ENCODE peak calls at places on chromosomes 5 and 9, in six cellular contexts. A, Y, L, E, Q and K are unnamed samples.

GRCh38 chr5:157253547-157253946 is 12.4 kb upstream of the CYFIP2 start:
- DNase-seq in A (peak), Y (no peak), L (peak), E (no peak), Q (no peak), K (peak)

GRCh38 chr5:142433526-142434321 is 108.9 kb upstream of the SPRY4 start:
- DNase-seq in A (no peak), Y (no peak), L (no peak), E (no peak), Q (no peak), K (no peak)

GRCh38 chr5:1312206-1312605 is 17.3 kb upstream of the TERT start:
- DNase-seq in A (no peak), Y (no peak), L (no peak), E (no peak), Q (no peak), K (no peak)

GRCh38 chr9:101543098-101543735 is 9.6 kb downstream of the RNF20 start:
- DNase-seq in A (no peak), Y (no peak), L (no peak), E (no peak), Q (no peak), K (no peak)

GRCh38 chr5:107651326-107651725 is 19.4 kb downstream of the EFNA5 start:
- DNase-seq in A (no peak), Y (no peak), L (no peak), E (no peak), Q (no peak), K (no peak)

GRCh38 chr5:75335952-75336624 is 932 bp upstream of the HMGCR start:
- DNase-seq in A (peak), Y (peak), L (peak), E (no peak), Q (no peak), K (peak)

GRCh38 chr5:18465833-18466681 is 831.8 kb downstream of the TAF11L14 start:
- DNase-seq in A (no peak), Y (no peak), L (peak), E (peak), Q (no peak), K (peak)

GRCh38 chr5:128905225-128906110 is 59.8 kb upstream of the SLC27A6 start:
- DNase-seq in A (peak), Y (peak), L (peak), E (no peak), Q (no peak), K (peak)

GRCh38 chr5:33867236-33867635 is 24.6 kb downstream of the ADAMTS12 start:
- DNase-seq in A (no peak), Y (peak), L (no peak), E (no peak), Q (no peak), K (no peak)

GRCh38 chr5:100818340-100818739 is 84.7 kb downstream of the ST8SIA4 start:
- DNase-seq in A (no peak), Y (no peak), L (no peak), E (no peak), Q (no peak), K (no peak)

GRCh38 chr9:3385871-3386270 is 139.9 kb downstream of the RFX3 start:
- DNase-seq in A (no peak), Y (no peak), L (no peak), E (no peak), Q (no peak), K (no peak)

GRCh38 chr9:110638381-110638954 is 30.1 kb upstream of the MUSK start:
- DNase-seq in A (no peak), Y (no peak), L (no peak), E (no peak), Q (no peak), K (no peak)
- TF ChIP-seq CTCF in A (peak), Y (peak), L (peak), E (no peak), Q (peak), K (no peak)

GRCh38 chr5:135930029-135930948 is 24.5 kb downstream of the LECT2 start:
- DNase-seq in A (no peak), Y (no peak), L (peak), E (no peak), Q (no peak), K (peak)
- TF ChIP-seq CTCF in A (no peak), Y (no peak), L (no peak), E (no peak), Q (no peak), K (no peak)

GRCh38 chr9:6680797-6681146 is 35.2 kb upstream of the GLDC start:
- DNase-seq in A (no peak), Y (peak), L (peak), E (peak), Q (no peak), K (peak)
- TF ChIP-seq CTCF in A (no peak), Y (no peak), L (no peak), E (no peak), Q (no peak), K (no peak)

DNA sequence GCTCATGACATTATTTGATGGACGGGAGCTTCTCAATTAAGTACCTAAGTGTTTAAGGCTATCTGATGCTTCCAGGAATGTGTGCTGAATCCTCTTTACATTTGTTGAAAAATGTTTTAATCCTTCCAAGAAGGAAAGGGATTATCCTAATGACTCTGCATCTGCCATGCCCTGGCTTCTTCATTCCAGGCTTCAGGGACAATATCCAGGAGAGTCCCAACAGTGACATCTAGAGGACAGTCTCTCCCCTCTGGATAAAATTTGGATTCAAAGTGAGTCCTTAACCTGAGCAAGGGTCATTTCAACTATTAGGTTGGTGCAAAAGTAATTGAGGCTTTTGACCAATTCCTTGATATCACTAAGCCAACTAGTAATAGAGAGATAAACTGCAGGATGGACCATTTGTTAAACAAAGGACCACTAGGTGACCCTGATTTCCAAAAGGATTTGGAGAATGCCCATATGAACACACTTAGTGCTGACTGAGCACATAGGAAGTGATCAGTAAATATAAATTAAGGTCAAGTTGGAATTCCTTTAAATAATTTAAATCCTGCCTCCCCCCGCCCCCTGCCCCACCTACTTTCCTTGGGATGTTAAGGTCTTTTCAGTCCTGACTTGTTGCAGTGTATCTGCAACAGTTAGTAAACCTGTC is 19.1 kb downstream of the TNFSF8 start:
- DNase-seq in A (no peak), Y (no peak), L (peak), E (no peak), Q (no peak), K (peak)
- TF ChIP-seq CTCF in A (peak), Y (peak), L (peak), E (peak), Q (peak), K (peak)